ENCODE peak calls at places on chromosomes 4 and X, in ten cellular contexts. H is coronary artery, N is body of pancreas, M is AG09309, E is right atrium auricular region, C is progenitor cell of endocrine pancreas, Y is mesothelial cell of epicardium, T is foreskin fibroblast, K is lower leg skin, R is gastrocnemius medialis. F is an unnamed sample.

GRCh38 chrX:150982786-150983525 is at the start of gene HMGB3:
- DNase-seq in H (peak), N (peak), M (peak), E (peak), C (peak), Y (peak), T (peak), K (peak), R (peak), F (peak)

GRCh38 chrX:270848-271367 is 10.3 kb upstream of the PLCXD1 start:
- DNase-seq in H (no peak), N (no peak), M (no peak), E (no peak), C (no peak), Y (peak), T (no peak), K (peak), R (no peak), F (no peak)

GRCh38 chrX:63428348-63428747 is 77.2 kb upstream of the SPIN4 start:
- DNase-seq in H (no peak), N (no peak), M (no peak), E (no peak), C (no peak), Y (no peak), T (no peak), K (no peak), R (no peak), F (no peak)

GRCh38 chr4:140856692-140857091 is 100.5 kb upstream of the TBC1D9 start:
- DNase-seq in H (no peak), N (no peak), M (peak), E (no peak), C (no peak), Y (no peak), T (no peak), K (no peak), R (no peak), F (no peak)

GRCh38 chr4:88414755-88415154 is 36.1 kb downstream of the HERC6 start:
- DNase-seq in H (no peak), N (no peak), M (no peak), E (no peak), C (no peak), Y (no peak), T (no peak), K (no peak), R (no peak), F (no peak)

GRCh38 chr4:150367326-150367725 is 214.6 kb upstream of the MAB21L2 start:
- DNase-seq in H (no peak), N (no peak), M (no peak), E (no peak), C (no peak), Y (no peak), T (no peak), K (no peak), R (no peak), F (no peak)

GRCh38 chr4:1797861-1798529 is 4.9 kb downstream of the FGFR3 start:
- DNase-seq in H (no peak), N (no peak), M (no peak), E (no peak), C (no peak), Y (no peak), T (no peak), K (no peak), R (no peak), F (no peak)

GRCh38 chr4:55933611-55934010 is 15.1 kb upstream of the CEP135 start:
- DNase-seq in H (no peak), N (no peak), M (no peak), E (no peak), C (no peak), Y (no peak), T (no peak), K (no peak), R (no peak), F (no peak)

GRCh38 chr4:169440446-169440845 is 169.7 kb upstream of the SH3RF1 start:
- DNase-seq in H (no peak), N (peak), M (no peak), E (no peak), C (no peak), Y (no peak), T (no peak), K (no peak), R (no peak), F (no peak)

GRCh38 chr4:98626350-98626749 is 32.1 kb downstream of the TSPAN5 start:
- DNase-seq in H (no peak), N (no peak), M (peak), E (no peak), C (no peak), Y (no peak), T (peak), K (no peak), R (no peak), F (no peak)

GRCh38 chr4:15961778-15962510 is 1.0 kb downstream of the FGFBP2 start:
- DNase-seq in H (no peak), N (no peak), M (no peak), E (no peak), C (no peak), Y (no peak), T (no peak), K (no peak), R (peak), F (no peak)

GRCh38 chrX:56833626-56834025 is 104.6 kb downstream of the NBDY start:
- DNase-seq in H (no peak), N (no peak), M (no peak), E (no peak), C (no peak), Y (no peak), T (no peak), K (no peak), R (no peak), F (no peak)

GRCh38 chrX:105608745-105609144 is 213.6 kb upstream of the NRK start:
- DNase-seq in H (no peak), N (no peak), M (no peak), E (no peak), C (no peak), Y (no peak), T (no peak), K (no peak), R (no peak), F (no peak)

GRCh38 chr4:152983221-152983620 is 47.1 kb downstream of the FHDC1 start:
- DNase-seq in H (no peak), N (no peak), M (no peak), E (no peak), C (no peak), Y (no peak), T (no peak), K (peak), R (no peak), F (no peak)

GRCh38 chr4:62342346-62342745 is 1142.2 kb downstream of the ADGRL3 start:
- DNase-seq in H (no peak), N (no peak), M (no peak), E (no peak), C (no peak), Y (no peak), T (no peak), K (no peak), R (no peak), F (no peak)

GRCh38 chrX:103562801-103563200 is 22.5 kb upstream of the TCEAL4 start:
- DNase-seq in H (no peak), N (no peak), M (no peak), E (no peak), C (no peak), Y (no peak), T (peak), K (no peak), R (no peak), F (no peak)

GRCh38 chrX:151714367-151714766 is 1.5 kb upstream of the FATE1 start:
- DNase-seq in H (no peak), N (no peak), M (no peak), E (no peak), C (no peak), Y (no peak), T (no peak), K (no peak), R (no peak), F (no peak)

GRCh38 chr4:42416017-42416416 is 18.7 kb downstream of the SHISA3 start:
- DNase-seq in H (no peak), N (no peak), M (no peak), E (no peak), C (no peak), Y (no peak), T (no peak), K (no peak), R (no peak), F (no peak)

GRCh38 chr4:39642885-39643550 is 4.4 kb upstream of the SMIM14 start:
- DNase-seq in H (no peak), N (no peak), M (no peak), E (peak), C (no peak), Y (no peak), T (no peak), K (peak), R (no peak), F (no peak)

GRCh38 chr4:170017252-170017651 is 8.9 kb downstream of the MFAP3L start:
- DNase-seq in H (no peak), N (no peak), M (no peak), E (no peak), C (no peak), Y (no peak), T (no peak), K (no peak), R (no peak), F (no peak)

GRCh38 chr4:175106301-175106700 is 188.1 kb downstream of the ADAM29 start:
- DNase-seq in H (no peak), N (no peak), M (no peak), E (no peak), C (no peak), Y (no peak), T (no peak), K (no peak), R (no peak), F (no peak)

GRCh38 chr4:138706206-138706605 is 309.4 kb upstream of the NOCT start:
- DNase-seq in H (no peak), N (no peak), M (no peak), E (no peak), C (no peak), Y (no peak), T (no peak), K (no peak), R (no peak), F (no peak)

GRCh38 chr4:7594013-7594412 is 159.3 kb upstream of the PSAPL1 start:
- DNase-seq in H (no peak), N (no peak), M (no peak), E (no peak), C (no peak), Y (no peak), T (no peak), K (no peak), R (no peak), F (no peak)

GRCh38 chrX:133335027-133335426 is 80.3 kb downstream of the GPC4 start:
- DNase-seq in H (no peak), N (peak), M (peak), E (no peak), C (no peak), Y (no peak), T (peak), K (no peak), R (no peak), F (no peak)
- TF ChIP-seq CTCF in H (peak), N (peak), M (peak), E (peak), C (peak), Y (peak), T (peak), K (no peak), R (peak), F (peak)

GRCh38 chrX:111169141-111169540 is 73.2 kb downstream of the PAK3 start:
- DNase-seq in H (no peak), N (no peak), M (no peak), E (no peak), C (no peak), Y (no peak), T (no peak), K (no peak), R (no peak), F (no peak)

GRCh38 chrX:111165902-111166301 is 69.9 kb downstream of the PAK3 start:
- DNase-seq in H (no peak), N (no peak), M (no peak), E (no peak), C (no peak), Y (no peak), T (no peak), K (no peak), R (no peak), F (no peak)

GRCh38 chrX:111167334-111167733 is 71.3 kb downstream of the PAK3 start:
- DNase-seq in H (no peak), N (no peak), M (no peak), E (no peak), C (no peak), Y (no peak), T (no peak), K (no peak), R (no peak), F (no peak)

GRCh38 chrX:111170017-111170416 is 74.0 kb downstream of the PAK3 start:
- DNase-seq in H (no peak), N (no peak), M (no peak), E (no peak), C (no peak), Y (no peak), T (no peak), K (no peak), R (no peak), F (no peak)

DNA sequence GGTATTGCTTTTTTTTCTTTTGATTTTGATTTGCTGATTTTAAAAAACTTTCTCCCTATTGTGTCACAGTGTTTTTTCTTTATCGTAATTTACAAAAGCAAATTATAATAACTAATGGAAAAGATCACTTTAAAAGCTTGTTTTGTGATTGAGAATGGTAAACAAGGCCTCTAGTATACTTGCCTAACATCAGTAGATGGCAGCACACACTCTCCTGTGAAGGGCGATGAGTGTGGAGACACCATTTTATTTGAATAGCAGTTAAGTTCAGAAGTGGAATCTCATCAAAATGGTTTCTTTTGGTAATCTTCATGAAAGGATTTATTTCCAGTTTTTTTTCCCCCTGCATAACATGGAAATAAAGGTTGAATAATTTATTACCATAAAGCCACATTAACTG is 72.3 kb downstream of the PAK3 start:
- DNase-seq in H (no peak), N (no peak), M (no peak), E (no peak), C (no peak), Y (no peak), T (no peak), K (no peak), R (no peak), F (no peak)
- TF ChIP-seq CTCF in H (no peak), N (no peak), M (peak), E (no peak), C (peak), Y (peak), T (no peak), K (no peak), R (no peak), F (no peak)

GRCh38 chrX:132071260-132071659 is 48.2 kb downstream of the STK26 start:
- DNase-seq in H (no peak), N (no peak), M (peak), E (no peak), C (no peak), Y (no peak), T (no peak), K (no peak), R (no peak), F (no peak)
- TF ChIP-seq CTCF in H (no peak), N (no peak), M (peak), E (no peak), C (peak), Y (peak), T (peak), K (no peak), R (no peak), F (no peak)

GRCh38 chrX:1451676-1452496 is 823 bp downstream of the ASMTL start:
- DNase-seq in H (peak), N (no peak), M (no peak), E (no peak), C (no peak), Y (peak), T (no peak), K (peak), R (no peak), F (peak)
- TF ChIP-seq CTCF in H (no peak), N (no peak), M (no peak), E (no peak), C (no peak), Y (no peak), T (no peak), K (no peak), R (no peak), F (no peak)